ENCODE peak calls at places on chromosomes 4 and X, in seven cellular contexts. E, B, J, O, H, K and C are unnamed samples.

GRCh38 chr4:41301137-41301536 is 44.4 kb downstream of the UCHL1 start:
- DNase-seq in E (no peak), J (no peak), K (no peak), H (no peak), O (no peak), B (no peak), C (no peak)

GRCh38 chrX:133373366-133374079 is 41.8 kb downstream of the GPC4 start:
- DNase-seq in K (no peak), H (no peak), O (no peak), J (no peak), B (no peak), E (no peak), C (no peak)

GRCh38 chr4:153790962-153791551 is 2.2 kb upstream of the SFRP2 start:
- DNase-seq in H (peak), K (no peak), O (peak), E (no peak), J (peak), B (peak), C (no peak)

GRCh38 chr4:151291485-151291884 is 14.5 kb downstream of the PRSS48 start:
- DNase-seq in O (no peak), J (no peak), K (no peak), B (no peak), E (no peak), H (no peak), C (no peak)

GRCh38 chrX:64229145-64229544 is 1.3 kb downstream of the ASB12 start:
- DNase-seq in B (peak), K (no peak), O (no peak), E (no peak), J (no peak), H (no peak), C (no peak)

GRCh38 chr4:113080050-113080449 is 30.6 kb downstream of the ANK2 start:
- DNase-seq in H (no peak), E (no peak), J (no peak), O (no peak), K (no peak), B (peak), C (no peak)

GRCh38 chrX:104351173-104351769 is 96.5 kb upstream of the ESX1 start:
- DNase-seq in H (no peak), K (no peak), B (peak), E (no peak), J (no peak), O (no peak), C (no peak)

GRCh38 chr4:121148621-121149020 is 15.5 kb downstream of the TNIP3 start:
- DNase-seq in B (no peak), E (no peak), O (no peak), H (no peak), J (no peak), K (no peak), C (no peak)

GRCh38 chr4:30757357-30757756 is 37.2 kb downstream of the PCDH7 start:
- DNase-seq in O (no peak), K (no peak), H (no peak), B (no peak), J (no peak), E (no peak), C (no peak)

GRCh38 chrX:65644621-65645287 is 22.7 kb upstream of the MSN start:
- DNase-seq in O (peak), E (no peak), B (peak), J (peak), H (no peak), K (peak), C (no peak)

GRCh38 chr4:81737865-81738559 is 266.3 kb upstream of the RASGEF1B start:
- DNase-seq in B (peak), J (no peak), K (no peak), O (no peak), E (no peak), H (no peak), C (no peak)

GRCh38 chrX:39519213-39519544 is 578.6 kb downstream of the BCOR start:
- DNase-seq in K (no peak), B (no peak), E (peak), H (no peak), J (no peak), O (peak), C (no peak)

GRCh38 chr4:183610613-183611012 is 48.4 kb downstream of the RWDD4 start:
- DNase-seq in O (peak), J (no peak), B (no peak), E (no peak), K (no peak), H (no peak), C (no peak)

GRCh38 chr4:6500481-6501135 is 28.2 kb upstream of the PPP2R2C start:
- DNase-seq in J (no peak), H (peak), E (no peak), K (no peak), B (no peak), O (no peak), C (no peak)

GRCh38 chrX:23901065-23901464 is 6.7 kb downstream of the APOO start:
- DNase-seq in K (no peak), H (no peak), J (no peak), E (no peak), B (peak), O (no peak), C (no peak)

GRCh38 chrX:626745-627509 is 3.7 kb upstream of the SHOX start:
- DNase-seq in K (no peak), H (no peak), O (no peak), B (no peak), E (no peak), J (no peak), C (no peak)

GRCh38 chrX:148049441-148049840 is 68.3 kb downstream of the FMR1NB start:
- DNase-seq in J (no peak), K (no peak), O (no peak), E (peak), H (no peak), B (peak), C (peak)

GRCh38 chr4:174717788-174718187 is 111.3 kb downstream of the GLRA3 start:
- DNase-seq in H (no peak), E (no peak), B (no peak), J (no peak), O (no peak), K (no peak), C (no peak)

GRCh38 chrX:9832811-9833210 is 46.6 kb downstream of the SHROOM2 start:
- DNase-seq in E (no peak), O (no peak), J (no peak), H (no peak), K (no peak), B (peak), C (no peak)

GRCh38 chrX:46653482-46653881 is 79.9 kb downstream of the CHST7 start:
- DNase-seq in B (peak), H (no peak), J (no peak), K (no peak), E (peak), O (no peak), C (peak)